ENCODE peak calls at places on chromosomes 11 and 22, in eight cellular contexts. W is effector memory CD4-positive, alpha-beta T cell; Q is H1; T is adipocyte; B is mesendoderm; C is fibroblast of lung; F is right atrium auricular region; M is stomach. O is an unnamed sample.

GRCh38 chr22:24162377-24162927 is 18.8 kb upstream of the SUSD2 start:
- DNase-seq in W (no peak), Q (no peak), T (no peak), B (no peak), C (no peak), F (no peak), M (no peak), O (no peak)

GRCh38 chr11:47586456-47586855 is at the start of gene FAM180B:
- DNase-seq in W (no peak), Q (no peak), T (no peak), B (no peak), C (no peak), F (no peak), M (no peak), O (no peak)

GRCh38 chr11:43419460-43419859 is 60.7 kb downstream of the TTC17 start:
- DNase-seq in W (no peak), Q (no peak), T (peak; percentile 69), B (peak; percentile 36), C (peak; percentile 67), F (no peak), M (peak; percentile 41), O (no peak)

GRCh38 chr11:113505046-113505445 is 29.8 kb upstream of the DRD2 start:
- DNase-seq in W (no peak), Q (no peak), T (no peak), B (no peak), C (no peak), F (peak; percentile 9), M (no peak), O (no peak)

GRCh38 chr11:103659138-103659734 is 377.2 kb upstream of the DDI1 start:
- DNase-seq in W (no peak), Q (no peak), T (no peak), B (peak; percentile 60), C (no peak), F (no peak), M (no peak), O (no peak)

GRCh38 chr11:92917927-92918326 is 51.5 kb upstream of the MTNR1B start:
- DNase-seq in W (no peak), Q (no peak), T (no peak), B (peak; percentile 42), C (no peak), F (no peak), M (no peak), O (no peak)

GRCh38 chr11:71103266-71103665 is 149.1 kb downstream of the SHANK2 start:
- DNase-seq in W (no peak), Q (no peak), T (no peak), B (no peak), C (no peak), F (no peak), M (peak; percentile 82), O (no peak)

GRCh38 chr11:73236205-73236765 is 18.2 kb downstream of the P2RY2 start:
- DNase-seq in W (no peak), Q (no peak), T (no peak), B (no peak), C (no peak), F (no peak), M (no peak), O (no peak)

GRCh38 chr11:44729718-44730117 is 3.0 kb downstream of the TSPAN18 start:
- DNase-seq in W (no peak), Q (no peak), T (no peak), B (peak; percentile 22), C (no peak), F (no peak), M (no peak), O (no peak)

GRCh38 chr22:41217553-41218157 is 12.5 kb downstream of the L3MBTL2 start:
- DNase-seq in W (no peak), Q (no peak), T (peak; percentile 91), B (peak; percentile 66), C (peak; percentile 96), F (peak; percentile 84), M (peak; percentile 42), O (no peak)

GRCh38 chr11:115503083-115503885 is 931 bp downstream of the CADM1 start:
- DNase-seq in W (peak; percentile 8), Q (no peak), T (peak; percentile 51), B (peak; percentile 87), C (peak; percentile 63), F (peak; percentile 66), M (peak; percentile 69), O (no peak)

GRCh38 chr11:109512680-109513079 is 90.7 kb downstream of the C11orf87 start:
- DNase-seq in W (no peak), Q (no peak), T (no peak), B (no peak), C (no peak), F (no peak), M (no peak), O (no peak)

GRCh38 chr11:61967924-61968757 is 707 bp upstream of the FTH1 start:
- DNase-seq in W (peak; percentile 20), Q (no peak), T (peak; percentile 41), B (peak; percentile 52), C (peak; percentile 35), F (peak; percentile 63), M (peak; percentile 49), O (no peak)

GRCh38 chr22:30210235-30210831 is 36.2 kb downstream of the LIF start:
- DNase-seq in W (no peak), Q (no peak), T (no peak), B (peak; percentile 43), C (peak; percentile 47), F (no peak), M (peak; percentile 70), O (no peak)

GRCh38 chr11:1089738-1090599 is 15.3 kb downstream of the MUC2 start:
- DNase-seq in W (no peak), Q (no peak), T (no peak), B (no peak), C (no peak), F (no peak), M (no peak), O (no peak)
- H3K4me1 ChIP-seq in W (no peaks in the 10 kb centered on the region), Q (no peaks in the 10 kb centered on the region), T (no peaks in the 10 kb centered on the region), B (no peaks in the 10 kb centered on the region), C (no peaks in the 10 kb centered on the region), F (no peaks in the 10 kb centered on the region), M (no peaks in the 10 kb centered on the region), O (no peaks in the 10 kb centered on the region)

GRCh38 chr22:44144046-44144569 is 36.6 kb upstream of the PARVG start:
- DNase-seq in W (no peak), Q (no peak), T (no peak), B (no peak), C (no peak), F (no peak), M (no peak), O (no peak)

GRCh38 chr22:44145544-44145943 is 35.2 kb upstream of the PARVG start:
- DNase-seq in W (no peak), Q (no peak), T (no peak), B (no peak), C (no peak), F (no peak), M (no peak), O (no peak)

GRCh38 chr22:44147036-44147645 is 33.6 kb upstream of the PARVG start:
- DNase-seq in W (no peak), Q (no peak), T (no peak), B (no peak), C (no peak), F (no peak), M (no peak), O (no peak)

GRCh38 chr22:44147821-44148574 is 32.7 kb upstream of the PARVG start:
- DNase-seq in W (no peak), Q (peak; percentile 86), T (no peak), B (peak; percentile 98), C (peak; percentile 70), F (no peak), M (no peak), O (peak; percentile 91)

GRCh38 chr22:44146088-44146861 is 34.5 kb upstream of the PARVG start:
- DNase-seq in W (no peak), Q (no peak), T (no peak), B (peak; percentile 52), C (no peak), F (no peak), M (no peak), O (no peak)
- H3K4me3 ChIP-seq in W (no peak overlapping the region), Q (no peak overlapping the region), T (no peak overlapping the region), B (no peak overlapping the region), C (no peak overlapping the region), F (no peak overlapping the region), M (no peak overlapping the region), O (no peak overlapping the region)

DNA sequence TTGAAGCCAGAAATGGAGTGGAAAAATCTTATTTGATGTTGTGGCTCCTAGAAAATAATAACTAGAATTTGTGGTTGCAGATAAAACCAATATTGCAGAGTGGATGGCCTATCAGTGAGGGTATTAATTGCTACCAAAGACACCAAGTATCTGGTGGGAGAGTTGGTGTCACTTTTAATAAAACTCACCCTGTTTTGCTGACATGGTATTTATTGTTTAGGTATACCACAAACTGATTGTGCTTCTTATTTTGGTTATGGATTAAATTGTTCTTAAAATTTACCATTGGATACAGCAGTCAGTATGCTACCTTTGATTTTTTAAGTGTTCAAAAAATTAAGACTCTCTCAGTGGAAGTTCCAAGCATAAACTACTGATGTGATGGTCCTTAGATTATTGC is 101.5 kb downstream of the ARHGAP42 start:
- DNase-seq in W (no peak), Q (no peak), T (no peak), B (no peak), C (no peak), F (no peak), M (no peak), O (no peak)
- H3K4me1 ChIP-seq in W (no peaks in the 10 kb centered on the region), Q (peaks cover 21% of the 10 kb centered on the region), T (no peaks in the 10 kb centered on the region), B (peaks cover 11% of the 10 kb centered on the region), C (peaks cover 3% of the 10 kb centered on the region), F (no peaks in the 10 kb centered on the region), M (peaks cover 33% of the 10 kb centered on the region), O (peaks cover 5% of the 10 kb centered on the region)

GRCh38 chr22:17436981-17437410 is 67.7 kb downstream of the CECR2 start:
- DNase-seq in W (no peak), Q (no peak), T (no peak), B (peak; percentile 73), C (no peak), F (no peak), M (no peak), O (no peak)
- H3K4me3 ChIP-seq in W (no peak overlapping the region), Q (no peak overlapping the region), T (no peak overlapping the region), B (no peak overlapping the region), C (no peak overlapping the region), F (peak overlapping the region; percentile 0), M (no peak overlapping the region), O (no peak overlapping the region)

GRCh38 chr22:36347094-36347493 is 40.7 kb downstream of the MYH9 start:
- DNase-seq in W (no peak), Q (no peak), T (no peak), B (no peak), C (no peak), F (no peak), M (peak; percentile 66), O (no peak)
- H3K4me1 ChIP-seq in W (peaks cover 45% of the 10 kb centered on the region), Q (peaks cover 14% of the 10 kb centered on the region), T (peaks cover 24% of the 10 kb centered on the region), B (peaks cover 3% of the 10 kb centered on the region), C (peaks cover 40% of the 10 kb centered on the region), F (no peaks in the 10 kb centered on the region), M (peaks cover 96% of the 10 kb centered on the region), O (peaks cover 5% of the 10 kb centered on the region)

O was measured in iPS DF 6.9.